ENCODE peak calls at places on chromosomes 13 and 19, in eight cellular contexts. R, Y, O, H, C, Q, B and U are unnamed samples.

GRCh38 chr13:45786293-45786920 is 65.1 kb downstream of the SIAH3 start:
- DNase-seq in B (no peak), R (no peak), O (peak), H (no peak), Q (no peak), Y (no peak), C (no peak), U (no peak)

GRCh38 chr19:2270157-2270571 is 11.8 kb downstream of the PEAK3 start:
- DNase-seq in Y (no peak), Q (no peak), O (peak), C (no peak), R (no peak), H (no peak), B (peak), U (no peak)

GRCh38 chr13:58855283-58855682 is 1223.7 kb downstream of the PCDH17 start:
- DNase-seq in C (no peak), Y (no peak), R (no peak), H (no peak), Q (no peak), O (no peak), B (no peak), U (peak)

GRCh38 chr19:6769006-6769637 is 1.9 kb upstream of the SH2D3A start:
- DNase-seq in Y (no peak), Q (peak), R (peak), O (no peak), B (no peak), H (no peak), C (peak), U (no peak)

GRCh38 chr19:5891938-5892771 is 11.4 kb downstream of the NDUFA11 start:
- DNase-seq in Q (peak), B (peak), C (peak), O (no peak), R (peak), Y (no peak), H (no peak), U (no peak)

GRCh38 chr19:34976611-34977010 is 12.6 kb upstream of the ZNF792 start:
- DNase-seq in Q (no peak), O (no peak), H (no peak), C (no peak), B (no peak), Y (no peak), R (no peak), U (no peak)

GRCh38 chr19:33171222-33171795 is 22.8 kb upstream of the LRP3 start:
- DNase-seq in R (no peak), Y (no peak), H (no peak), B (no peak), C (no peak), O (no peak), Q (no peak), U (no peak)

GRCh38 chr13:64928704-64929499 is 2301.2 kb downstream of the PCDH9 start:
- DNase-seq in B (no peak), Y (peak), Q (no peak), R (peak), H (no peak), C (peak), O (no peak), U (peak)

GRCh38 chr19:40279120-40279551 is 6.0 kb downstream of the AKT2 start:
- DNase-seq in O (no peak), B (peak), H (no peak), Q (no peak), C (peak), Y (no peak), R (peak), U (no peak)

GRCh38 chr19:45117167-45117594 is 24.2 kb downstream of the PPP1R37 start:
- DNase-seq in C (no peak), R (peak), B (no peak), O (peak), Q (no peak), H (no peak), Y (no peak), U (no peak)

GRCh38 chr19:41408256-41408655 is 10.6 kb downstream of the BCKDHA start:
- DNase-seq in R (no peak), Y (no peak), B (no peak), H (no peak), O (no peak), C (no peak), Q (no peak), U (no peak)

GRCh38 chr13:99404005-99404755 is 97.0 kb upstream of the GPR183 start:
- DNase-seq in Q (no peak), C (peak), O (peak), H (no peak), R (no peak), B (no peak), Y (no peak), U (no peak)

GRCh38 chr19:13262450-13262849 is 112.2 kb downstream of the IER2 start:
- DNase-seq in O (peak), C (peak), B (no peak), R (peak), Y (no peak), H (no peak), Q (peak), U (peak)

GRCh38 chr19:11268783-11269267 is 6.5 kb upstream of the DOCK6 start:
- DNase-seq in Q (peak), H (no peak), C (peak), R (peak), B (peak), O (no peak), Y (no peak), U (peak)

GRCh38 chr13:77375554-77375953 is 48.7 kb upstream of the MYCBP2 start:
- DNase-seq in Y (no peak), Q (no peak), C (no peak), B (no peak), O (no peak), H (no peak), R (no peak), U (no peak)

GRCh38 chr19:15869109-15869555 is 28.7 kb downstream of the CYP4F2 start:
- DNase-seq in B (no peak), Q (peak), Y (no peak), O (peak), R (no peak), C (peak), H (no peak), U (peak)